ENCODE peak calls at places on chromosomes 5 and 9, in nine cellular contexts. N is body of pancreas, S is transverse colon, V is IMR-90, Y is vagina, L is GM12878, F is sigmoid colon, P is prostate gland, Z is A549. W is an unnamed sample.

GRCh38 chr5:179762079-179762780 is 29.6 kb downstream of the MAML1 start:
- DNase-seq in N (no peak), S (peak; percentile 25), V (no peak), Y (no peak), L (peak; percentile 12), F (no peak), P (peak; percentile 14), Z (peak; percentile 15), W (no peak)

GRCh38 chr5:173532689-173533250 is 83.7 kb downstream of the BOD1 start:
- DNase-seq in N (no peak), S (no peak), V (no peak), Y (no peak), L (no peak), F (no peak), P (no peak), Z (no peak), W (no peak)

GRCh38 chr9:76667521-76667957 is 96.7 kb upstream of the PCA3 start:
- DNase-seq in N (no peak), S (no peak), V (peak; percentile 25), Y (no peak), L (no peak), F (no peak), P (no peak), Z (no peak), W (no peak)

GRCh38 chr9:755454-756381 is 85.8 kb upstream of the DMRT1 start:
- DNase-seq in N (no peak), S (no peak), V (peak; percentile 92), Y (peak; percentile 77), L (no peak), F (peak; percentile 37), P (no peak), Z (peak; percentile 43), W (no peak)

GRCh38 chr9:114743446-114743845 is 61.5 kb upstream of the TEX48 start:
- DNase-seq in N (no peak), S (no peak), V (no peak), Y (no peak), L (no peak), F (no peak), P (no peak), Z (no peak), W (no peak)

GRCh38 chr9:91151014-91151740 is 210.5 kb downstream of the AUH start:
- DNase-seq in N (no peak), S (no peak), V (peak; percentile 81), Y (no peak), L (peak; percentile 72), F (no peak), P (no peak), Z (no peak), W (no peak)

GRCh38 chr9:109733690-109734089 is 46.3 kb upstream of the PALM2AKAP2 start:
- DNase-seq in N (no peak), S (no peak), V (peak; percentile 64), Y (no peak), L (no peak), F (no peak), P (no peak), Z (no peak), W (no peak)

GRCh38 chr5:120632430-120632829 is 168.3 kb downstream of the PRR16 start:
- DNase-seq in N (no peak), S (no peak), V (no peak), Y (no peak), L (no peak), F (no peak), P (no peak), Z (no peak), W (no peak)

GRCh38 chr9:18126776-18127175 is 347.2 kb upstream of the ADAMTSL1 start:
- DNase-seq in N (no peak), S (no peak), V (no peak), Y (no peak), L (no peak), F (no peak), P (no peak), Z (no peak), W (no peak)

GRCh38 chr5:64165500-64166200 is at the start of gene RNF180:
- DNase-seq in N (peak; percentile 69), S (peak; percentile 24), V (no peak), Y (no peak), L (no peak), F (peak; percentile 69), P (peak; percentile 30), Z (peak; percentile 21), W (peak; percentile 55)

GRCh38 chr5:149271195-149271716 is 403 bp upstream of the AFAP1L1 start:
- DNase-seq in N (no peak), S (no peak), V (no peak), Y (no peak), L (no peak), F (no peak), P (no peak), Z (peak; percentile 31), W (no peak)

GRCh38 chr9:124605258-124605657 is 98.1 kb upstream of the NR5A1 start:
- DNase-seq in N (no peak), S (no peak), V (no peak), Y (no peak), L (no peak), F (no peak), P (no peak), Z (no peak), W (no peak)

GRCh38 chr9:15722888-15723287 is 170.0 kb downstream of the CCDC171 start:
- DNase-seq in N (no peak), S (no peak), V (peak; percentile 31), Y (no peak), L (no peak), F (no peak), P (no peak), Z (no peak), W (no peak)

GRCh38 chr5:122559676-122560075 is 215.2 kb upstream of the SNX2 start:
- DNase-seq in N (no peak), S (no peak), V (no peak), Y (no peak), L (no peak), F (no peak), P (no peak), Z (no peak), W (no peak)

GRCh38 chr9:79673614-79674013 is 101.8 kb downstream of the TLE4 start:
- DNase-seq in N (no peak), S (no peak), V (no peak), Y (no peak), L (peak; percentile 31), F (no peak), P (no peak), Z (no peak), W (no peak)

GRCh38 chr5:157306690-157307089 is 40.8 kb downstream of the CYFIP2 start:
- DNase-seq in N (no peak), S (no peak), V (no peak), Y (no peak), L (no peak), F (no peak), P (no peak), Z (no peak), W (no peak)

GRCh38 chr9:123395276-123396006 is 39.4 kb downstream of the CRB2 start:
- DNase-seq in N (no peak), S (no peak), V (no peak), Y (no peak), L (no peak), F (no peak), P (no peak), Z (no peak), W (no peak)

GRCh38 chr9:117744856-117745389 is 40.7 kb downstream of the TLR4 start:
- DNase-seq in N (no peak), S (no peak), V (no peak), Y (no peak), L (no peak), F (no peak), P (no peak), Z (no peak), W (no peak)

GRCh38 chr5:130578354-130578753 is 586.7 kb downstream of the HINT1 start:
- DNase-seq in N (no peak), S (no peak), V (no peak), Y (no peak), L (no peak), F (no peak), P (no peak), Z (no peak), W (no peak)

GRCh38 chr5:173201636-173202265 is 33.3 kb downstream of the NKX2-5 start:
- DNase-seq in N (no peak), S (no peak), V (peak; percentile 72), Y (no peak), L (no peak), F (no peak), P (no peak), Z (peak; percentile 68), W (no peak)

GRCh38 chr5:137223324-137224295 is 275.5 kb downstream of the SPOCK1 start:
- DNase-seq in N (no peak), S (no peak), V (no peak), Y (no peak), L (no peak), F (no peak), P (no peak), Z (no peak), W (no peak)
- H3K27ac ChIP-seq in N (no peak overlapping the region), S (no peak overlapping the region), V (no peak overlapping the region), Y (no peak overlapping the region), L (no peak overlapping the region), F (no peak overlapping the region), P (no peak overlapping the region), Z (no peak overlapping the region), W (no peak overlapping the region)

GRCh38 chr9:127445851-127446719 is 5.1 kb downstream of the RPL12 start:
- DNase-seq in N (no peak), S (no peak), V (no peak), Y (no peak), L (no peak), F (no peak), P (no peak), Z (peak; percentile 48), W (no peak)
- TF ChIP-seq POLR2A in N (no peak), S (no peak), V (peak; percentile 20), Y (no peak), L (peak; percentile 53), F (no peak), P (no peak), Z (peak; percentile 19), W (no peak)

GRCh38 chr5:119287547-119288073 is 68.2 kb upstream of the TNFAIP8 start:
- DNase-seq in N (no peak), S (no peak), V (peak; percentile 32), Y (no peak), L (no peak), F (no peak), P (no peak), Z (peak; percentile 73), W (no peak)
- H3K27ac ChIP-seq in N (peak overlapping the region; percentile 9), S (peak overlapping the region; percentile 16), V (no peak overlapping the region), Y (no peak overlapping the region), L (peak overlapping the region; percentile 81), F (no peak overlapping the region), P (no peak overlapping the region), Z (peak overlapping the region; percentile 73), W (no peak overlapping the region)

DNA sequence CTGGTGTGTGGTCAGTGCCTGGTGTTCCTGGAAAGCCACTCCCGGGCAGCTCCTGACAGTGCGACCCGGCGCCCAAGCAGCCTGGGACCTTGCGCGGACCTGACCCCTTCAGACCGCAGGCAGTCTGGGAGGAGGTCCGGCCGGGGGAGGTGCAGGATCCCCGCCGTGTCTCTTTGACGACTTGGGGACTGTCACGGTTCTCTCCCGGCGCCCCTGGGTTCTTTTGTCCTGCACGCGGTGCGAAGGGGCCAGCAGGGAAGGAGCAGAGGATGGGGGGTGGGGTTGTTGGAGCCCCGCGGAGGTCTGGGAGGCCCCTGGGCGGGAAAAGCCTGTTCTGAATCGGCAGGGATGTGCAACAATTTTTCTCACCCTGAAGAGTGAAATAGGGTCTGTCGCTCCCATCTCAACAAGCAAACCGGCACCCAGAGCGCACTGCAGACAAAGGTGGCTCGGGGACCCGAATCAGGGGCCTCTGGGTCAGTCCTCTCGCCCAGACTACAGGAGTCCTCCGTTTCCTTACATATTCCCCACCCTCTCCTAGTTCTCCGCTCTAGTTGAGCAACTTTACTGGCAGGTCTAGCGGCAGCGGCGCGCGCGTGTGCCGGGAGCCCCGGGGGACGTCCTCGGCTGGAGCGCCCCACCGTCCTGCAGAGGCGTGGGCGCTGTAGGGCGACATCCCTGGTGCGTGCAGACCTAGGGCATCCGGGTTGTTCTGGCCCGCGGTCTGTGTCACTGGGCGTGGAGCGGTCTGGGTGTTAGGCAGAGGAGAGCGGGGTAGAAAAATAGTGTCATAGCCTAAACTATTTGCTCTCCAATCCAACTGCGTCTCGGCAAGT is 1.2 kb downstream of the VCAN start:
- DNase-seq in N (peak; percentile 24), S (peak; percentile 16), V (no peak), Y (no peak), L (no peak), F (peak; percentile 83), P (no peak), Z (peak; percentile 39), W (peak; percentile 21)
- TF ChIP-seq POLR2A in N (no peak), S (no peak), V (no peak), Y (no peak), L (no peak), F (no peak), P (no peak), Z (no peak), W (no peak)